ENCODE peak calls at places on chromosomes 3 and 15, in eight cellular contexts. M is IMR-90; T is CD8-positive, alpha-beta T cell; N is endothelial cell of umbilical vein; G is GM23338; X is fibroblast of mammary gland; R is thoracic aorta; Q is nephron progenitor cell. D is an unnamed sample.
A peak's percentile ranks its signal among the peaks of the same experiment; 100 is the strongest.

GRCh38 chr15:64905119-64905831 is 6.4 kb upstream of the ANKDD1A start:
- DNase-seq in X (peak; percentile 72), M (peak; percentile 60), Q (peak; percentile 81), G (peak; percentile 98), N (peak; percentile 79), R (no peak), T (peak; percentile 68), D (peak; percentile 88)

GRCh38 chr15:56165234-56165633 is 78.4 kb downstream of the RFX7 start:
- DNase-seq in R (no peak), N (no peak), G (no peak), Q (no peak), X (no peak), T (no peak), M (no peak), D (no peak)

GRCh38 chr3:123161167-123161566 is 40.6 kb upstream of the SEC22A start:
- DNase-seq in X (no peak), Q (no peak), N (no peak), G (peak; percentile 63), T (no peak), M (no peak), R (no peak), D (no peak)

GRCh38 chr3:152289708-152290107 is 21.0 kb downstream of the MBNL1 start:
- DNase-seq in M (no peak), R (no peak), T (no peak), G (no peak), N (no peak), Q (no peak), X (peak; percentile 30), D (no peak)

GRCh38 chr3:58175429-58176184 is 35.2 kb downstream of the DNASE1L3 start:
- DNase-seq in Q (no peak), G (peak; percentile 55), N (peak; percentile 74), R (no peak), M (peak; percentile 46), T (no peak), X (peak; percentile 23), D (no peak)

GRCh38 chr15:41983221-41983620 is 10.9 kb upstream of the EHD4 start:
- DNase-seq in N (no peak), G (peak; percentile 37), X (no peak), R (no peak), Q (no peak), M (no peak), T (no peak), D (no peak)

GRCh38 chr15:41779662-41780157 is 5.4 kb downstream of the MAPKBP1 start:
- DNase-seq in Q (no peak), R (no peak), X (no peak), N (no peak), G (no peak), M (no peak), T (no peak), D (no peak)

GRCh38 chr3:172658344-172659245 is 52.3 kb downstream of the NCEH1 start:
- DNase-seq in G (no peak), R (no peak), X (peak; percentile 99), M (peak; percentile 100), T (no peak), N (peak; percentile 95), Q (no peak), D (no peak)

GRCh38 chr3:179098388-179099077 is 26.9 kb upstream of the ZMAT3 start:
- DNase-seq in R (no peak), M (peak; percentile 82), Q (no peak), N (no peak), G (no peak), X (peak; percentile 66), T (no peak), D (no peak)

GRCh38 chr3:139526146-139526545 is 13.4 kb downstream of the RBP1 start:
- DNase-seq in T (no peak), Q (no peak), G (no peak), R (no peak), X (no peak), M (no peak), N (no peak), D (no peak)

GRCh38 chr3:16667633-16668032 is 62.4 kb upstream of the DAZL start:
- DNase-seq in R (no peak), M (no peak), G (no peak), T (no peak), Q (no peak), N (no peak), X (no peak), D (no peak)

GRCh38 chr3:148643389-148643840 is 54.3 kb upstream of the AGTR1 start:
- DNase-seq in Q (no peak), T (no peak), M (peak; percentile 90), R (no peak), N (no peak), G (peak; percentile 23), X (peak; percentile 88), D (no peak)

GRCh38 chr3:36434682-36435426 is 54.5 kb downstream of the STAC start:
- DNase-seq in T (no peak), R (no peak), G (no peak), Q (no peak), N (no peak), M (no peak), X (peak; percentile 53), D (no peak)

GRCh38 chr3:40713795-40714194 is 189.0 kb downstream of the ZNF621 start:
- DNase-seq in G (no peak), X (no peak), M (no peak), Q (no peak), T (no peak), N (no peak), R (no peak), D (no peak)

GRCh38 chr3:9550999-9551398 is 2.6 kb downstream of the LHFPL4 start:
- DNase-seq in M (no peak), R (no peak), G (peak; percentile 25), Q (no peak), T (no peak), N (no peak), X (no peak), D (no peak)

GRCh38 chr3:25493786-25494185 is 65.7 kb downstream of the RARB start:
- DNase-seq in M (peak; percentile 61), X (peak; percentile 66), G (no peak), T (no peak), N (peak; percentile 75), R (no peak), Q (no peak), D (no peak)

GRCh38 chr3:194351080-194351672 is at the start of gene CPN2:
- DNase-seq in Q (no peak), X (no peak), T (no peak), M (no peak), N (no peak), G (no peak), R (no peak), D (no peak)
- TF ChIP-seq CTCF in Q (no peak), X (no peak), T (no peak), M (no peak), N (no peak), G (no peak), R (no peak), D (no peak)

GRCh38 chr15:65927545-65927944 is 58.3 kb downstream of the RAB11A start:
- DNase-seq in T (no peak), M (no peak), G (peak; percentile 59), R (no peak), X (peak; percentile 8), N (no peak), Q (no peak), D (no peak)
- TF ChIP-seq CTCF in T (no peak), M (peak; percentile 19), G (peak; percentile 55), R (no peak), X (peak; percentile 20), N (no peak), Q (no peak), D (no peak)

DNA sequence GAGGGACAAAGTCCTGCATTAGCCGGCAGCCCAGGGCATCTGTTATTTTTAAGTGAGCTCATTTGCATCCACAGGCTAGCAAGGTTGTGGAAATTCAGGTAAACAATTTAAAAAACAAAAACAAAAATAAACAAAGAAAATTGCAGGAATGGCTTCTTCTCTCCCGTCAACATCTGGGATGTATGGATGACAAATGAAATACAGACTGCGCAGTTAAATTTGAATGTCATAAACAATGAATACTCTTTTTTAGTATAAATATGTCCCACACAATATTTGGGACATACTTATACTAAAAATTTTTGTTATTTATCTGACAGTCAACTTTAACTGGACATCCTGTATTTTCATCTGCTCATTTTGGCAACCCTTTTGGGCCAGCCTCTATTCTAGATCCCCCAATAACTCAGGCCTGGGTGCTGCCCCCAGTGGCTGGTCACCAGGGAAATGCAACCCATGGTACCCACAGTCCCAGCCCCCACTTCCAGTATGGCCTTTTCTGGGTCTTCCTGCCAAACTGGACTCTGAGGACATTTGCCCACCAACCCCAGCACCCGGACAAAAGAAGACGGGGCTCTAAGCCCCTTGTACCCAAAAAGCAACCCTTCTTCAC is 12.7 kb downstream of the GRM2 start:
- DNase-seq in R (no peak), T (no peak), M (no peak), X (no peak), G (peak; percentile 37), Q (no peak), N (no peak), D (no peak)
- TF ChIP-seq CTCF in R (no peak), T (no peak), M (no peak), X (no peak), G (peak; percentile 48), Q (peak; percentile 37), N (no peak), D (no peak)

GRCh38 chr3:66502267-66502874 is 1.5 kb upstream of the LRIG1 start:
- DNase-seq in G (no peak), R (no peak), T (no peak), X (no peak), Q (no peak), M (no peak), N (no peak), D (no peak)

GRCh38 chr3:66499881-66500574 is 794 bp downstream of the LRIG1 start:
- DNase-seq in R (no peak), T (peak; percentile 9), N (no peak), G (no peak), M (peak; percentile 43), Q (peak; percentile 71), X (no peak), D (peak; percentile 82)

GRCh38 chr3:66502981-66503380 is 2.2 kb upstream of the LRIG1 start:
- DNase-seq in T (no peak), N (no peak), Q (no peak), G (no peak), M (no peak), X (no peak), R (no peak), D (no peak)

GRCh38 chr3:66500575-66501482 is at the start of gene LRIG1:
- DNase-seq in M (peak; percentile 97), T (peak; percentile 96), N (peak; percentile 99), G (peak; percentile 99), Q (peak; percentile 100), R (peak; percentile 97), X (peak; percentile 95), D (peak; percentile 100)

DNA sequence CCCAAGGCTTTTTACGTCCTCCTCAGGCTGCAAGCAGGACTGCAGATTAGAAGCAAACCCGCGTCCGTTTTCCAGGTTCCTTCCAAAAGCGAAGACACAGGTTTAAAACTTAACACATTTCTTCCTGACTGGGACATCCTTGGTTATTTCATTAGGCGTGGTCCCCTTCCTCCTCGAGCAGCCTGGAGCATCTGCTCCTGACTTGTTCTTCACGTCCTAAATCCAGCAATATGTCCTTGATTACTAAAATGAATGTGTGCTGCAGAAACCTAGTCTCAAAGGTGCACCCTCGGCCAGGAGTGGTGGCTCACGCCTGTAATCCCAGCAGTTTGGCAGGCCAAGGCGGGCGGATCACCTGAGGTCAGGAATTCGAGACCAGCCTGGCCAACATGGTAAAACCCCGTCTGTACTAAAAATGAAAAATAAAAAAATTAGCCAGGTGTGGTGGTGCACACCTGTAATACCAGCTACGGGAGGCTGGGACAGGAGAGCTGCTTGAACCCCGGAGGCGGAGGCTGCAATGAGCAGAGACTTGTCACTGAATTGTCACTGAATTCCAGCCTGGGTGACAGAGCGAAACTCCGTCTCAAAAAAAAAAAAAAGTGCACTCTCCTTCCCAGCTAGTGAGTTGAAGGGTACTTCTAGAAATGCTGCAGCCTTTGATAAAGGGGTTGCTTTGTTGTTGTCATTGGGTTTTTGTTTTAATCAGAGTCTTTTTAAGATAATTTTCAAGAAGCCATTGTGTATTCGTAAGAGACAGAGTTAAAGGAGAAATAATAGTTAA is 853 bp upstream of the LRIG1 start:
- DNase-seq in Q (no peak), N (no peak), G (no peak), T (no peak), R (no peak), X (no peak), M (no peak), D (no peak)
- TF ChIP-seq CTCF in Q (no peak), N (no peak), G (peak; percentile 38), T (no peak), R (peak; percentile 58), X (peak; percentile 28), M (peak; percentile 38), D (no peak)